ENCODE peak calls at places on chromosomes 3 and 15, in nine cellular contexts. K, R, D, T, J, V, H, O and Y are unnamed samples. For H3K4me1, the result is how much of the 10 kb centered on the place peaks cover.

GRCh38 chr15:39594764-39595620 is 14.1 kb downstream of the THBS1 start:
- DNase-seq in K (no peak), R (no peak), D (no peak), T (no peak), J (no peak), V (no peak), H (no peak), O (no peak), Y (no peak)

GRCh38 chr3:146969356-146969755 is 364.2 kb upstream of the PLSCR5 start:
- DNase-seq in K (no peak), R (no peak), D (no peak), T (no peak), J (no peak), V (no peak), H (no peak), O (no peak), Y (no peak)

GRCh38 chr15:74133071-74133702 is 2.8 kb downstream of the ISLR2 start:
- DNase-seq in K (no peak), R (no peak), D (peak), T (no peak), J (no peak), V (no peak), H (no peak), O (no peak), Y (no peak)

GRCh38 chr15:52362497-52362896 is 66.9 kb upstream of the MYO5C start:
- DNase-seq in K (no peak), R (no peak), D (no peak), T (no peak), J (no peak), V (no peak), H (peak), O (no peak), Y (no peak)

GRCh38 chr3:50118237-50118636 is 29.5 kb downstream of the RBM5 start:
- DNase-seq in K (no peak), R (no peak), D (no peak), T (no peak), J (no peak), V (no peak), H (no peak), O (no peak), Y (no peak)

GRCh38 chr15:69491051-69491505 is 38.5 kb downstream of the RPLP1 start:
- DNase-seq in K (peak), R (no peak), D (no peak), T (no peak), J (no peak), V (no peak), H (peak), O (no peak), Y (no peak)

GRCh38 chr3:66256806-66257205 is 36.0 kb downstream of the SLC25A26 start:
- DNase-seq in K (no peak), R (no peak), D (no peak), T (no peak), J (no peak), V (no peak), H (no peak), O (no peak), Y (no peak)

GRCh38 chr15:56980474-56980873 is 62.0 kb downstream of the TCF12 start:
- DNase-seq in K (no peak), R (no peak), D (no peak), T (no peak), J (no peak), V (no peak), H (no peak), O (no peak), Y (no peak)

GRCh38 chr15:70617076-70617910 is 146.1 kb downstream of the UACA start:
- DNase-seq in K (no peak), R (no peak), D (no peak), T (no peak), J (peak), V (no peak), H (no peak), O (no peak), Y (no peak)

GRCh38 chr15:60376677-60377095 is 21.1 kb downstream of the ANXA2 start:
- DNase-seq in K (peak), R (no peak), D (no peak), T (no peak), J (no peak), V (no peak), H (no peak), O (no peak), Y (no peak)

GRCh38 chr15:60374209-60374608 is 23.6 kb downstream of the ANXA2 start:
- DNase-seq in K (no peak), R (no peak), D (no peak), T (no peak), J (no peak), V (no peak), H (no peak), O (no peak), Y (no peak)

GRCh38 chr15:60374628-60375081 is 23.1 kb downstream of the ANXA2 start:
- DNase-seq in K (peak), R (no peak), D (peak), T (peak), J (peak), V (no peak), H (peak), O (no peak), Y (peak)

GRCh38 chr15:60373745-60374144 is 24.0 kb downstream of the ANXA2 start:
- DNase-seq in K (no peak), R (no peak), D (no peak), T (no peak), J (no peak), V (no peak), H (no peak), O (no peak), Y (no peak)

GRCh38 chr15:60375255-60375809 is 22.5 kb downstream of the ANXA2 start:
- DNase-seq in K (no peak), R (no peak), D (no peak), T (no peak), J (no peak), V (no peak), H (no peak), O (no peak), Y (no peak)
- H3K4me1 ChIP-seq in K (under half), R (half or more), D (under half), T (half or more), J (half or more), V (under half), H (under half), O (under half), Y (half or more)

GRCh38 chr3:169241575-169241927 is 422.0 kb downstream of the MECOM start:
- DNase-seq in K (no peak), R (no peak), D (no peak), T (no peak), J (no peak), V (no peak), H (no peak), O (no peak), Y (no peak)
- H3K4me3 ChIP-seq in K (no peak), R (peak), D (peak), T (no peak), J (no peak), V (no peak), H (peak), O (no peak), Y (peak)

GRCh38 chr3:45644063-45644462 is 45.1 kb upstream of the SACM1L start:
- DNase-seq in K (no peak), R (no peak), D (no peak), T (no peak), J (peak), V (no peak), H (no peak), O (no peak), Y (no peak)

GRCh38 chr3:45644467-45645201 is 44.6 kb upstream of the SACM1L start:
- DNase-seq in K (peak), R (no peak), D (no peak), T (peak), J (no peak), V (no peak), H (no peak), O (no peak), Y (no peak)

GRCh38 chr3:45642731-45643152 is 46.5 kb upstream of the SACM1L start:
- DNase-seq in K (peak), R (peak), D (peak), T (no peak), J (no peak), V (no peak), H (no peak), O (no peak), Y (no peak)

GRCh38 chr3:45646051-45646585 is 43.1 kb upstream of the SACM1L start:
- DNase-seq in K (no peak), R (peak), D (no peak), T (no peak), J (peak), V (no peak), H (peak), O (no peak), Y (peak)

DNA sequence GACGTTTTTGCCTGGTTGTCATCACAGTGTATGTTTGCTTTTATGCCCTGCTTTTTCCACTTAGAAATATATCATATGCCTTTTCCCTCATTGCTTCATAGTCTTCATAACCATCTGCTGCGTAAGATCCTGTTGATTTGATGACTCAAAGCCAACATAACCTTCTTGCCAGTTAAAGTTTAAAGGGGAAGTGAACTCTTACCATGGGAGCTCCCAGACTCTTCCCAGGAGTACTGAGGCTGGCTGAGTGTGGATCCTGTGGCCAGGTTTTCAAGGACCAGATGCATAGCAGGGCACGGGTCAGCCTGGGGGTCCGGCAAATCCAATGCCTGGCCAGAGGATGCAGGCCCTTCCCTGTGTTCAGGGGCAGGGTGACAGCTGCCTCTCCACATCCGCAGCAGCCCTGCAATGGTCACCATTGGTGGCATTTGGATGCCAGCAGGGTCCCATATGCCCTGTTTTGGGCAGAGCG is 42.0 kb upstream of the SACM1L start:
- DNase-seq in K (peak), R (no peak), D (no peak), T (peak), J (peak), V (no peak), H (peak), O (no peak), Y (no peak)
- H3K4me1 ChIP-seq in K (under half), R (half or more), D (under half), T (half or more), J (half or more), V (under half), H (under half), O (under half), Y (under half)

DNA sequence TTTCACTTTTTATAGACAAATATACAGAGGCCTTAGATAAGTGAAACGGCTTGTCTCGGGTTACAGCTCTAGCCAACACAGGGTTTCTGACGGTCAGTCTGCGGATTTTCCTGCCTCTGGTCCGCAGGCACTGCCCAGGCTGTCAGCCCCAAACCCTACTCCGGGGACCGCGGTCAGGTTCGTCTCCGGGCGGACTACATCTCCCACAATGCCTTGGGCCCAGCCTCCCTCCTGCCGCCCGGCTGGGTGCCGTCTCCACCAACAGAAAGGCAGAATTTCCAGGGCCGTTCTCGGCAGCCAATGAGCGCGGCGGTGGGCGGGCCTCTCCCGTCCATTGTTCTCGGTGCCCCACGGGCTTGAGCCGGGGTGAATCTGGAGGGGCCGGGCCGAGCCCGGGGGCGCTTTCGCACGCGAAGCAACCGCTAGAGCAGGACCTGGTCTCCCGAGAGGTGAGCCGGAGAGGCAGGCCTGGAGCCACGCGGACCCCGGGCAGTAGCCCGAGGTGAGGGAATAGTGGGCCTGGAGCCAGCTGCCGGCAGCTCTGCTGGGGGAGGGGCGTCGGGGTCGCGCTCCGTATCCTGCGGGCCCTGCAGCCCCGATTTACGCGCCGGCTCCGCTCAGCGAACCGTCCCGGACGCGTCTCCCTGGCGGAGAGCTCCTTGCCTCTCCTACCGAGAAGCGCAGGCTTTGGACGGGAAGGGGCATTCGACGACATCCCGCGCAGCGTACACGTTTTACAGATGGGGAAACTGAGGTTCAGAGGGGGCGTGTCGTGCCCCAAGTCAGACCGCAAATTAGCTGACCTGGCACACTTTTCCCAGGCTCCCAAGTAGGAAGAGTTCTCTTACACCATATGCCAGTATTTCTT is at the start of gene ZSCAN2:
- DNase-seq in K (peak), R (peak), D (peak), T (peak), J (peak), V (peak), H (peak), O (peak), Y (peak)
- H3K4me3 ChIP-seq in K (peak), R (peak), D (peak), T (peak), J (peak), V (peak), H (peak), O (peak), Y (peak)